ENCODE peak calls at places on chromosomes 3 and 15, in six cellular contexts. N, K, M, S, D and I are unnamed samples.
A peak's percentile ranks its signal among the peaks of the same experiment; 100 is the strongest.

GRCh38 chr3:97901327-97902295 is 70.6 kb downstream of the RIOX2 start:
- DNase-seq in S (no peak), M (peak; percentile 32), N (no peak), D (no peak), K (no peak), I (no peak)

GRCh38 chr15:98382139-98382538 is 266.2 kb upstream of the IGF1R start:
- DNase-seq in D (peak; percentile 27), K (no peak), N (no peak), M (no peak), S (no peak), I (no peak)

GRCh38 chr3:107258285-107258684 is 119.0 kb upstream of the CCDC54 start:
- DNase-seq in N (no peak), K (no peak), D (no peak), M (no peak), S (no peak), I (no peak)

GRCh38 chr15:39869251-39869650 is 50.8 kb downstream of the GPR176 start:
- DNase-seq in M (no peak), N (no peak), D (no peak), S (no peak), K (no peak), I (no peak)

GRCh38 chr3:12984023-12984823 is 89.0 kb downstream of the IQSEC1 start:
- DNase-seq in N (peak; percentile 75), M (peak; percentile 79), D (peak; percentile 43), S (no peak), K (peak; percentile 83), I (peak; percentile 60)

GRCh38 chr3:42546691-42547213 is 35.0 kb downstream of the SEC22C start:
- DNase-seq in K (no peak), S (no peak), N (no peak), M (no peak), D (no peak), I (no peak)

GRCh38 chr3:159761377-159761776 is 227.3 kb upstream of the IL12A start:
- DNase-seq in S (no peak), N (no peak), K (no peak), D (no peak), M (no peak), I (no peak)

GRCh38 chr15:100338971-100339444 is 2.8 kb downstream of the ADAMTS17 start:
- DNase-seq in S (no peak), D (no peak), M (peak; percentile 30), N (no peak), K (peak; percentile 20), I (no peak)

GRCh38 chr3:43537206-43537605 is 84.6 kb downstream of the ANO10 start:
- DNase-seq in N (no peak), M (no peak), S (no peak), K (no peak), D (no peak), I (no peak)

GRCh38 chr3:42159706-42160472 is 68.7 kb downstream of the TRAK1 start:
- DNase-seq in D (peak; percentile 82), N (peak; percentile 56), K (peak; percentile 64), M (peak; percentile 77), S (no peak), I (peak; percentile 23)

GRCh38 chr3:158768361-158768787 is 33.5 kb upstream of the MFSD1 start:
- DNase-seq in N (no peak), K (peak; percentile 28), D (no peak), S (no peak), M (peak; percentile 67), I (no peak)

GRCh38 chr3:122004123-122004522 is 17.9 kb downstream of the ILDR1 start:
- DNase-seq in D (no peak), M (no peak), N (no peak), S (no peak), K (no peak), I (no peak)

GRCh38 chr3:63857311-63857710 is 6.3 kb downstream of the THOC7 start:
- DNase-seq in M (no peak), S (no peak), K (no peak), D (no peak), N (no peak), I (no peak)

GRCh38 chr15:47717036-47717611 is at the start of gene SEMA6D:
- DNase-seq in D (peak; percentile 31), N (peak; percentile 15), S (no peak), M (peak; percentile 4), K (no peak), I (no peak)

GRCh38 chr3:196120291-196120951 is 38.5 kb upstream of the TFRC start:
- DNase-seq in N (no peak), M (no peak), K (no peak), S (no peak), D (no peak), I (no peak)

GRCh38 chr15:47753591-47753990 is 36.3 kb downstream of the SEMA6D start:
- DNase-seq in N (no peak), S (no peak), M (no peak), K (no peak), D (no peak), I (no peak)

GRCh38 chr3:178537123-178537754 is 1.0 kb downstream of the KCNMB2 start:
- DNase-seq in M (no peak), D (no peak), K (no peak), S (no peak), N (no peak), I (no peak)

GRCh38 chr15:74203914-74204431 is 1.4 kb upstream of the STRA6 start:
- DNase-seq in S (no peak), N (no peak), M (no peak), K (no peak), D (no peak), I (no peak)

GRCh38 chr3:188296761-188297689 is 143.1 kb downstream of the LPP start:
- DNase-seq in D (no peak), M (peak; percentile 93), N (no peak), K (no peak), S (no peak), I (no peak)

GRCh38 chr15:48674876-48675275 is 29.4 kb upstream of the FBN1 start:
- DNase-seq in M (no peak), D (no peak), S (no peak), N (no peak), K (no peak), I (no peak)

GRCh38 chr15:73388256-73388781 is 19.6 kb upstream of the HCN4 start:
- DNase-seq in N (no peak), M (peak; percentile 26), S (no peak), D (no peak), K (no peak), I (no peak)

GRCh38 chr15:70318996-70319465 is 221.3 kb upstream of the TLE3 start:
- DNase-seq in N (no peak), S (no peak), D (no peak), M (no peak), K (no peak), I (no peak)

GRCh38 chr3:53185761-53186465 is 24.9 kb downstream of the PRKCD start:
- DNase-seq in M (no peak), S (no peak), K (no peak), N (no peak), D (no peak), I (no peak)

GRCh38 chr3:158148218-158148617 is 38.3 kb downstream of the RSRC1 start:
- DNase-seq in S (no peak), K (no peak), D (no peak), M (no peak), N (no peak), I (no peak)

GRCh38 chr3:38020342-38020726 is 9.1 kb downstream of the PLCD1 start:
- DNase-seq in N (no peak), K (no peak), S (no peak), D (no peak), M (no peak), I (no peak)

GRCh38 chr3:28068342-28068741 is 173.1 kb upstream of the CMC1 start:
- DNase-seq in M (no peak), K (no peak), D (no peak), N (no peak), S (no peak), I (no peak)

GRCh38 chr3:43286886-43287301 is 554 bp downstream of the SNRK start:
- DNase-seq in M (no peak), S (no peak), K (no peak), N (no peak), D (no peak), I (peak; percentile 39)

GRCh38 chr3:12963184-12963868 is 109.9 kb downstream of the IQSEC1 start:
- DNase-seq in K (no peak), N (no peak), M (no peak), S (no peak), D (no peak), I (no peak)

GRCh38 chr3:21620511-21621395 is 130.3 kb downstream of the ZNF385D start:
- DNase-seq in N (no peak), D (no peak), K (no peak), S (no peak), M (no peak), I (no peak)

GRCh38 chr3:99023590-99024192 is 122.2 kb upstream of the DCBLD2 start:
- DNase-seq in N (no peak), K (peak; percentile 26), M (peak; percentile 3), S (no peak), D (no peak), I (no peak)

GRCh38 chr15:60899322-60899966 is 329.7 kb downstream of the RORA start:
- DNase-seq in N (no peak), S (peak; percentile 76), K (no peak), D (no peak), M (peak; percentile 19), I (peak; percentile 12)

GRCh38 chr3:196609343-196609775 is 30.1 kb upstream of the NRROS start:
- DNase-seq in S (peak; percentile 68), D (peak; percentile 73), M (peak; percentile 64), K (peak; percentile 95), N (peak; percentile 75), I (peak; percentile 75)

GRCh38 chr3:165191476-165191875 is 4.7 kb downstream of the SLITRK3 start:
- DNase-seq in N (no peak), K (no peak), D (no peak), M (no peak), S (no peak), I (no peak)
- TF ChIP-seq POLR2A in N (no peak), K (no peak), D (no peak), M (no peak), S (no peak), I (no peak)

DNA sequence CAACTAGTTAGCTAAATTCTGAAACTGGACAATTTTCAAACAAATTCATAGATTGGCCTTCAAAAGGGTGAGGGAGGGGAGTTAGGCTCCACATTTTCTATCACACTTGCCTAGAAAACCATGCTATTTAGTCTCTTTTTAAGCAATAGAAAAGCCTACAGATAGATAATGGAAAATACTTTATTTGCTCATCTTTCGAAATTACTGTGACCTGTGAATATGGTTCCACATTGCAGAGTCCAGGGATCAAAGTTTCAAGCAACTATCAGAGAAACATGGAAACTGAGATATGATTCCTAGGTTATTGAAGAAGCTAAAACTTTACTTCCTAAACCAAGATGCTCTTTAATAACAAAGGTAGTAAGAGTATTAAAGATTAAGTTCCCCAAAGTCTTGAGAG is 176.6 kb upstream of the NECTIN3 start:
- DNase-seq in S (no peak), N (no peak), K (no peak), D (no peak), M (peak; percentile 3), I (no peak)
- TF ChIP-seq POLR2AphosphoS5 in S (no peak), N (no peak), K (no peak), D (no peak), M (no peak), I (no peak)

GRCh38 chr3:126125781-126126251 is 41.9 kb upstream of the SLC41A3 start:
- DNase-seq in D (no peak), N (no peak), S (no peak), M (no peak), K (no peak), I (no peak)
- TF ChIP-seq TAF1 in D (no peak), N (no peak), S (no peak), M (no peak), K (no peak), I (no peak)

GRCh38 chr15:78427985-78428384 is 10.0 kb upstream of the IREB2 start:
- DNase-seq in K (no peak), D (no peak), M (no peak), N (no peak), S (no peak), I (no peak)
- TF ChIP-seq POLR2A in K (no peak), D (no peak), M (no peak), N (no peak), S (no peak), I (no peak)